ENCODE peak calls at places on chromosomes 6 and 20, in four cellular contexts. One of them, this sample, is unnamed.

GRCh38 chr20:24812356-24812755 is 136.7 kb upstream of the CST7 start:
- DNase-seq in brain microvascular endothelial cell: no peak
- DNase-seq in left ventricle myocardium inferior: no peak
- DNase-seq in fibroblast of mammary gland: no peak
- DNase-seq in this sample: no peak

GRCh38 chr6:125188594-125189203 is 35.1 kb downstream of the TPD52L1 start:
- DNase-seq in brain microvascular endothelial cell: no peak
- DNase-seq in left ventricle myocardium inferior: no peak
- DNase-seq in fibroblast of mammary gland: no peak
- DNase-seq in this sample: no peak

GRCh38 chr6:3825851-3826581 is 23.2 kb upstream of the FAM50B start:
- DNase-seq in brain microvascular endothelial cell: peak; percentile 98
- DNase-seq in left ventricle myocardium inferior: peak; percentile 86
- DNase-seq in fibroblast of mammary gland: peak; percentile 96
- DNase-seq in this sample: peak; percentile 99

GRCh38 chr6:33620158-33620583 is 951 bp upstream of the ITPR3 start:
- DNase-seq in brain microvascular endothelial cell: no peak
- DNase-seq in left ventricle myocardium inferior: no peak
- DNase-seq in fibroblast of mammary gland: no peak
- DNase-seq in this sample: no peak

GRCh38 chr6:88785478-88785877 is 177.9 kb downstream of the RNGTT start:
- DNase-seq in brain microvascular endothelial cell: no peak
- DNase-seq in left ventricle myocardium inferior: no peak
- DNase-seq in fibroblast of mammary gland: peak; percentile 10
- DNase-seq in this sample: peak; percentile 15

GRCh38 chr20:57582432-57583288 is 21.8 kb downstream of the PCK1 start:
- DNase-seq in brain microvascular endothelial cell: peak; percentile 71
- DNase-seq in left ventricle myocardium inferior: no peak
- DNase-seq in fibroblast of mammary gland: peak; percentile 6
- DNase-seq in this sample: no peak

GRCh38 chr6:43707767-43708166 is 20.2 kb upstream of the MRPS18A start:
- DNase-seq in brain microvascular endothelial cell: no peak
- DNase-seq in left ventricle myocardium inferior: no peak
- DNase-seq in fibroblast of mammary gland: no peak
- DNase-seq in this sample: no peak

GRCh38 chr6:30799210-30799609 is 54.9 kb upstream of the IER3 start:
- DNase-seq in brain microvascular endothelial cell: no peak
- DNase-seq in left ventricle myocardium inferior: no peak
- DNase-seq in fibroblast of mammary gland: no peak
- DNase-seq in this sample: no peak

GRCh38 chr20:33251496-33251895 is 15.7 kb downstream of the BPIFA1 start:
- DNase-seq in brain microvascular endothelial cell: no peak
- DNase-seq in left ventricle myocardium inferior: no peak
- DNase-seq in fibroblast of mammary gland: no peak
- DNase-seq in this sample: no peak

GRCh38 chr20:8246153-8246552 is 114.1 kb downstream of the PLCB1 start:
- DNase-seq in brain microvascular endothelial cell: no peak
- DNase-seq in left ventricle myocardium inferior: no peak
- DNase-seq in fibroblast of mammary gland: no peak
- DNase-seq in this sample: no peak

GRCh38 chr6:148855744-148856143 is 108.9 kb downstream of the UST start:
- DNase-seq in brain microvascular endothelial cell: no peak
- DNase-seq in left ventricle myocardium inferior: no peak
- DNase-seq in fibroblast of mammary gland: no peak
- DNase-seq in this sample: no peak

GRCh38 chr6:57209030-57209429 is 13.1 kb downstream of the RAB23 start:
- DNase-seq in brain microvascular endothelial cell: no peak
- DNase-seq in left ventricle myocardium inferior: no peak
- DNase-seq in fibroblast of mammary gland: no peak
- DNase-seq in this sample: no peak

GRCh38 chr6:29847871-29848630 is 20.4 kb downstream of the HLA-G start:
- DNase-seq in brain microvascular endothelial cell: peak; percentile 38
- DNase-seq in left ventricle myocardium inferior: peak; percentile 79
- DNase-seq in fibroblast of mammary gland: peak; percentile 56
- DNase-seq in this sample: peak; percentile 46

GRCh38 chr6:40268166-40268958 is 318.8 kb downstream of the LRFN2 start:
- DNase-seq in brain microvascular endothelial cell: no peak
- DNase-seq in left ventricle myocardium inferior: no peak
- DNase-seq in fibroblast of mammary gland: no peak
- DNase-seq in this sample: no peak

GRCh38 chr20:48653706-48654051 is 174.1 kb downstream of the PREX1 start:
- DNase-seq in brain microvascular endothelial cell: no peak
- DNase-seq in left ventricle myocardium inferior: no peak
- DNase-seq in fibroblast of mammary gland: no peak
- DNase-seq in this sample: no peak

GRCh38 chr6:66948106-66948505 is 1241.1 kb upstream of the EYS start:
- DNase-seq in brain microvascular endothelial cell: no peak
- DNase-seq in left ventricle myocardium inferior: no peak
- DNase-seq in fibroblast of mammary gland: no peak
- DNase-seq in this sample: no peak

GRCh38 chr6:16134430-16134829 is 5.5 kb downstream of the MYLIP start:
- DNase-seq in brain microvascular endothelial cell: no peak
- DNase-seq in left ventricle myocardium inferior: no peak
- DNase-seq in fibroblast of mammary gland: no peak
- DNase-seq in this sample: no peak

GRCh38 chr6:168370310-168370991 is 50.9 kb upstream of the DACT2 start:
- DNase-seq in brain microvascular endothelial cell: no peak
- DNase-seq in left ventricle myocardium inferior: peak; percentile 77
- DNase-seq in fibroblast of mammary gland: peak; percentile 33
- DNase-seq in this sample: peak; percentile 15

GRCh38 chr6:142531727-142532126 is 229.9 kb downstream of the ADGRG6 start:
- DNase-seq in brain microvascular endothelial cell: peak; percentile 64
- DNase-seq in left ventricle myocardium inferior: no peak
- DNase-seq in fibroblast of mammary gland: no peak
- DNase-seq in this sample: no peak

GRCh38 chr6:98839788-98840361 is 5.5 kb downstream of the POU3F2 start:
- DNase-seq in brain microvascular endothelial cell: no peak
- DNase-seq in left ventricle myocardium inferior: no peak
- DNase-seq in fibroblast of mammary gland: peak; percentile 33
- DNase-seq in this sample: peak; percentile 16

GRCh38 chr6:111269401-111269970 is 182.2 kb downstream of the SLC16A10 start:
- DNase-seq in brain microvascular endothelial cell: no peak
- DNase-seq in left ventricle myocardium inferior: no peak
- DNase-seq in fibroblast of mammary gland: peak; percentile 38
- DNase-seq in this sample: no peak

GRCh38 chr6:99334526-99335127 is 14.8 kb downstream of the FAXC start:
- DNase-seq in brain microvascular endothelial cell: peak; percentile 68
- DNase-seq in left ventricle myocardium inferior: no peak
- DNase-seq in fibroblast of mammary gland: peak; percentile 63
- DNase-seq in this sample: peak; percentile 52

GRCh38 chr6:71527831-71528377 is 239.3 kb downstream of the OGFRL1 start:
- DNase-seq in brain microvascular endothelial cell: no peak
- DNase-seq in left ventricle myocardium inferior: no peak
- DNase-seq in fibroblast of mammary gland: no peak
- DNase-seq in this sample: no peak

GRCh38 chr20:5570031-5570430 is 180.2 kb upstream of the SHLD1 start:
- DNase-seq in brain microvascular endothelial cell: no peak
- DNase-seq in left ventricle myocardium inferior: no peak
- DNase-seq in fibroblast of mammary gland: no peak
- DNase-seq in this sample: no peak

GRCh38 chr6:75326557-75327258 is 42.1 kb upstream of the TMEM30A start:
- DNase-seq in brain microvascular endothelial cell: no peak
- DNase-seq in left ventricle myocardium inferior: no peak
- DNase-seq in fibroblast of mammary gland: peak; percentile 51
- DNase-seq in this sample: peak; percentile 4

GRCh38 chr20:34240698-34241615 is at the start of gene ASIP:
- DNase-seq in brain microvascular endothelial cell: no peak
- DNase-seq in left ventricle myocardium inferior: no peak
- DNase-seq in fibroblast of mammary gland: peak; percentile 74
- DNase-seq in this sample: peak; percentile 40

GRCh38 chr6:109523478-109523877 is 40.5 kb upstream of the ZBTB24 start:
- DNase-seq in brain microvascular endothelial cell: peak; percentile 44
- DNase-seq in left ventricle myocardium inferior: no peak
- DNase-seq in fibroblast of mammary gland: peak; percentile 84
- DNase-seq in this sample: peak; percentile 89

GRCh38 chr6:168956884-168957730 is 296.5 kb downstream of the THBS2 start:
- DNase-seq in brain microvascular endothelial cell: peak; percentile 87
- DNase-seq in left ventricle myocardium inferior: peak; percentile 54
- DNase-seq in fibroblast of mammary gland: peak; percentile 86
- DNase-seq in this sample: peak; percentile 88

GRCh38 chr6:137517404-137517803 is 23.2 kb upstream of the OLIG3 start:
- DNase-seq in brain microvascular endothelial cell: no peak
- DNase-seq in left ventricle myocardium inferior: no peak
- DNase-seq in fibroblast of mammary gland: no peak
- DNase-seq in this sample: no peak

GRCh38 chr6:35786810-35787209 is 6.0 kb downstream of the CLPSL1 start:
- DNase-seq in brain microvascular endothelial cell: no peak
- DNase-seq in left ventricle myocardium inferior: no peak
- DNase-seq in fibroblast of mammary gland: no peak
- DNase-seq in this sample: no peak

GRCh38 chr20:19692685-19693119 is 65.4 kb upstream of the RIN2 start:
- DNase-seq in brain microvascular endothelial cell: peak; percentile 40
- DNase-seq in left ventricle myocardium inferior: peak; percentile 63
- DNase-seq in fibroblast of mammary gland: peak; percentile 39
- DNase-seq in this sample: peak; percentile 25

GRCh38 chr6:145836170-145836569 is 21.6 kb upstream of the FBXO30 start:
- DNase-seq in brain microvascular endothelial cell: peak; percentile 32
- DNase-seq in left ventricle myocardium inferior: no peak
- DNase-seq in fibroblast of mammary gland: peak; percentile 78
- DNase-seq in this sample: peak; percentile 69

GRCh38 chr6:20907486-20908071 is 373.3 kb downstream of the CDKAL1 start:
- DNase-seq in brain microvascular endothelial cell: no peak
- DNase-seq in left ventricle myocardium inferior: no peak
- DNase-seq in fibroblast of mammary gland: no peak
- DNase-seq in this sample: no peak

GRCh38 chr6:168949876-168950499 is 303.7 kb downstream of the THBS2 start:
- DNase-seq in brain microvascular endothelial cell: no peak
- DNase-seq in left ventricle myocardium inferior: no peak
- DNase-seq in fibroblast of mammary gland: peak; percentile 59
- DNase-seq in this sample: peak; percentile 52

GRCh38 chr20:7770578-7770977 is 169.7 kb downstream of the HAO1 start:
- DNase-seq in brain microvascular endothelial cell: peak; percentile 17
- DNase-seq in left ventricle myocardium inferior: no peak
- DNase-seq in fibroblast of mammary gland: peak; percentile 15
- DNase-seq in this sample: no peak

DNA sequence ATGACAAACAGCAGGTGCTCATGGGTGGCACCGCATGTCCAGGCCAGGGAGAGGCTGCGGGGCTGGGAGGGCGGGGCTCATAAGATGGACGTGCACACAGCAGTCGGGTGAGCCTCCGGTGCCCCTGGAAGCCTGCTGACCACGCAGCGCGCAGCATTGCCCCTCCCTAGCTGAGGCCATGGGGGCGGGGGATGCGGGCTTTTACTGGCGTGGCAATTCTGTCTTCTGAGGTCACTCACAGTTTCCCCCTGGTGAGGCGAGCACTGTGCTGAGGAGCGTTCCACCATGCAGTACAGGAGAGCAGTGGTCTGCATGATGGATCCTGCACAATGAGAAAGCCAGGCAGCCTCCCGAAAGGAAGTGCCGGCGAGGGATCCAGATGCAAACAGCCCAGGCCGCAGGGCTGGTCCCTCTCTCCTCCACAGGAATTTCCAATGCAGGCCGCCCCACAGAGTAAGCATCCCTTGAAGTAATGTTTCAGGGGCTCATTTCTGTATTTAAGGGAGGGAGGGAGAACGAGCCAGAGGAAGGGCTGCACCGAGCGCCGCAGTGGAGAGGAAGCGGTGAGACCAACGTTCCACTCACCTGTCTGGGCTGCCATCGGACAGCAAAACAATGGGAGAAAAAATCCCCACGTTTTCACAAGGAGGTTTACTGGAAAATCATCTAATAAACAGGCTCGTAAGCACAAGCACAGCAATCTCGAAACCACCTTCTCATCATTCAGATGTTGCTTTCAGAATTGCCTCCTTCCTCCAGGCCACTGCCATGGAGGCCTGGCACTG is 56.0 kb downstream of the IRF4 start:
- DNase-seq in brain microvascular endothelial cell: no peak
- DNase-seq in left ventricle myocardium inferior: no peak
- DNase-seq in fibroblast of mammary gland: no peak
- DNase-seq in this sample: no peak
- H3K4me3 ChIP-seq in brain microvascular endothelial cell: no peak overlapping the region
- H3K4me3 ChIP-seq in left ventricle myocardium inferior: no peak overlapping the region
- H3K4me3 ChIP-seq in fibroblast of mammary gland: no peak overlapping the region
- H3K4me3 ChIP-seq in this sample: no peak overlapping the region

GRCh38 chr20:60993647-60994046 is 258.4 kb upstream of the CDH4 start:
- DNase-seq in brain microvascular endothelial cell: no peak
- DNase-seq in left ventricle myocardium inferior: no peak
- DNase-seq in fibroblast of mammary gland: peak; percentile 18
- DNase-seq in this sample: no peak
- TF ChIP-seq CTCF in brain microvascular endothelial cell: peak; percentile 18
- TF ChIP-seq CTCF in left ventricle myocardium inferior: no peak
- TF ChIP-seq CTCF in fibroblast of mammary gland: peak; percentile 41
- TF ChIP-seq CTCF in this sample: no peak

GRCh38 chr6:143746202-143747119 is 68.7 kb downstream of the PHACTR2 start:
- DNase-seq in brain microvascular endothelial cell: no peak
- DNase-seq in left ventricle myocardium inferior: no peak
- DNase-seq in fibroblast of mammary gland: no peak
- DNase-seq in this sample: no peak
- H3K4me3 ChIP-seq in brain microvascular endothelial cell: no peak overlapping the region
- H3K4me3 ChIP-seq in left ventricle myocardium inferior: peak overlapping the region; percentile 39
- H3K4me3 ChIP-seq in fibroblast of mammary gland: no peak overlapping the region
- H3K4me3 ChIP-seq in this sample: no peak overlapping the region

GRCh38 chr6:150664091-150664490 is 64.4 kb downstream of the PLEKHG1 start:
- DNase-seq in brain microvascular endothelial cell: no peak
- DNase-seq in left ventricle myocardium inferior: no peak
- DNase-seq in fibroblast of mammary gland: no peak
- DNase-seq in this sample: no peak

GRCh38 chr6:150666071-150666470 is 66.4 kb downstream of the PLEKHG1 start:
- DNase-seq in brain microvascular endothelial cell: no peak
- DNase-seq in left ventricle myocardium inferior: no peak
- DNase-seq in fibroblast of mammary gland: no peak
- DNase-seq in this sample: no peak

GRCh38 chr6:150670311-150670710 is 70.6 kb downstream of the PLEKHG1 start:
- DNase-seq in brain microvascular endothelial cell: no peak
- DNase-seq in left ventricle myocardium inferior: no peak
- DNase-seq in fibroblast of mammary gland: no peak
- DNase-seq in this sample: no peak

GRCh38 chr6:150668882-150669476 is 69.3 kb downstream of the PLEKHG1 start:
- DNase-seq in brain microvascular endothelial cell: no peak
- DNase-seq in left ventricle myocardium inferior: no peak
- DNase-seq in fibroblast of mammary gland: no peak
- DNase-seq in this sample: no peak

DNA sequence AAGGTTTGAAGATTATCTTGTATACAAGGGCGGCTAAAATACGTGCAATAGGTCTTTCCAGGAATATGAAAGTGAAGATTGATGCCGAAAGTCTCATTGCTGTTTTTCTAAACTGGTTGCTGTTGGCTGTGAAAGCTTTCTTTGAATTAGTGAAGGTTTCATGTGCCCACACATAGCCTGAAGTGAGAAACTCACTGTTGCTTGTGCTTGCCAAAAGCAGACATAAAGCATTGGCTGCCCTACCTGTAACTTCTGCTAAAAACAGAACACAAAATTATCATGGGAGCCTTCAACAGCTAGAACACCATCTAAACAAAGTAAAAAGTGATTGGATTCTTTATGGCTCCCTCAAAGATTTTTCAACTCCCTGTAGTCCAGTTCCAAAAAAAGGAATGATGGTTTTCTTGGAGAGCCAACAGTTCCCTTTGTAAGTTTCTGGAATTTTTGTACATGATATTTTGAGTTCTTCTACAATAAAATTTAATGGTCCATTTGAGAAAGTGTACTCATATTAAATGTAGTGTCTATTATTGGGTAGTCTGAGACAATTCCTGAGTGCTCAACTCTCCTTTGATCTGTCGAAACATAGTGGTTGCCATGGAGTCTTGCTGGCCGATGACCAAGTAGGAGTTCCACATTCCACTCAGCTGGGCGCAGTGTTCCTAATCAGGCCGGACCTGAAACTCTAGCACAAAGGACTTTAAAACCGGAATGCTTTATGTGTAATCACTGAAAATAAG is 68.5 kb downstream of the PLEKHG1 start:
- DNase-seq in brain microvascular endothelial cell: peak; percentile 86
- DNase-seq in left ventricle myocardium inferior: peak; percentile 91
- DNase-seq in fibroblast of mammary gland: peak; percentile 72
- DNase-seq in this sample: peak; percentile 82
- TF ChIP-seq CTCF in brain microvascular endothelial cell: peak; percentile 49
- TF ChIP-seq CTCF in left ventricle myocardium inferior: peak; percentile 47
- TF ChIP-seq CTCF in fibroblast of mammary gland: peak; percentile 13
- TF ChIP-seq CTCF in this sample: peak; percentile 49

This sample was measured in AG10803.